ENCODE peak calls at places on chromosomes 11 and 22, in ten cellular contexts. J is dermis microvascular lymphatic vessel endothelial cell, P is hypothalamus, U is tibial artery, A is NT2/D1, H is H7, G is SHP77, X is IMR-90, R is foreskin keratinocyte, N is keratinocyte. Y is an unnamed sample.

GRCh38 chr11:57648791-57649735 is 649 bp downstream of the YPEL4 start:
- DNase-seq in J (no peak), P (no peak), U (no peak), A (peak), H (peak), G (no peak), X (no peak), R (no peak), N (no peak), Y (no peak)

GRCh38 chr11:76266269-76266668 is 60.0 kb upstream of the WNT11 start:
- DNase-seq in J (no peak), P (no peak), U (peak), A (no peak), H (no peak), G (no peak), X (peak), R (peak), N (peak), Y (no peak)

GRCh38 chr11:124483422-124483821 is 37.9 kb upstream of the OR8B8 start:
- DNase-seq in J (no peak), P (no peak), U (no peak), A (no peak), H (peak), G (no peak), X (no peak), R (no peak), N (no peak), Y (no peak)

GRCh38 chr11:35364101-35364780 is 55.1 kb downstream of the SLC1A2 start:
- DNase-seq in J (no peak), P (peak), U (peak), A (no peak), H (no peak), G (no peak), X (peak), R (peak), N (no peak), Y (no peak)

GRCh38 chr11:16817321-16817720 is 78.9 kb downstream of the C11orf58 start:
- DNase-seq in J (no peak), P (peak), U (no peak), A (no peak), H (no peak), G (no peak), X (no peak), R (no peak), N (no peak), Y (no peak)

GRCh38 chr11:9565822-9566560 is 7.5 kb upstream of the WEE1 start:
- DNase-seq in J (peak), P (no peak), U (peak), A (peak), H (peak), G (peak), X (peak), R (peak), N (peak), Y (peak)

GRCh38 chr22:17269607-17270261 is 50.5 kb upstream of the ADA2 start:
- DNase-seq in J (no peak), P (no peak), U (no peak), A (no peak), H (peak), G (no peak), X (no peak), R (no peak), N (no peak), Y (no peak)

GRCh38 chr11:44862546-44863101 is 88.1 kb downstream of the TP53I11 start:
- DNase-seq in J (no peak), P (no peak), U (no peak), A (no peak), H (no peak), G (no peak), X (no peak), R (no peak), N (no peak), Y (no peak)

GRCh38 chr22:32818446-32819115 is 17.1 kb downstream of the TIMP3 start:
- DNase-seq in J (no peak), P (no peak), U (no peak), A (no peak), H (no peak), G (no peak), X (no peak), R (no peak), N (no peak), Y (no peak)

GRCh38 chr11:23112987-23113886 is 253.0 kb upstream of the CCDC179 start:
- DNase-seq in J (peak), P (no peak), U (no peak), A (peak), H (peak), G (peak), X (peak), R (peak), N (no peak), Y (no peak)

GRCh38 chr22:21951931-21952465 is 650 bp downstream of the PPM1F start:
- DNase-seq in J (no peak), P (no peak), U (no peak), A (no peak), H (peak), G (peak), X (peak), R (peak), N (no peak), Y (peak)

GRCh38 chr11:111947143-111947542 is 10.0 kb downstream of the DIXDC1 start:
- DNase-seq in J (no peak), P (no peak), U (no peak), A (no peak), H (no peak), G (no peak), X (no peak), R (no peak), N (no peak), Y (no peak)

GRCh38 chr11:11244470-11245080 is 108.5 kb downstream of the CSNK2A3 start:
- DNase-seq in J (no peak), P (no peak), U (no peak), A (peak), H (no peak), G (no peak), X (no peak), R (no peak), N (no peak), Y (no peak)